ENCODE peak calls at places on chromosome X, in eight cellular contexts. One of them, this sample, is unnamed.

GRCh38 chrX:127519323-127519722 is 532.9 kb downstream of the ACTRT1 start:
- DNase-seq in hypothalamus: no peak
- DNase-seq in activated CD8-positive, alpha-beta T cell treated with anti-CD3 and anti-CD28 coated beads, Interleukin-2, amount 10 ng/mL, durations not matched to agents 7 days and 5 days: no peak
- DNase-seq in epithelial cell of esophagus: no peak
- DNase-seq in foreskin fibroblast: no peak
- DNase-seq in posterior vena cava: no peak
- DNase-seq in germinal center: no peak
- DNase-seq in OCI-LY7: no peak
- DNase-seq in this sample: no peak

GRCh38 chrX:66030505-66031317 is 9.2 kb downstream of the VSIG4 start:
- DNase-seq in hypothalamus: no peak
- DNase-seq in activated CD8-positive, alpha-beta T cell treated with anti-CD3 and anti-CD28 coated beads, Interleukin-2, amount 10 ng/mL, durations not matched to agents 7 days and 5 days: peak
- DNase-seq in epithelial cell of esophagus: peak
- DNase-seq in foreskin fibroblast: no peak
- DNase-seq in posterior vena cava: no peak
- DNase-seq in germinal center: peak
- DNase-seq in OCI-LY7: peak
- DNase-seq in this sample: no peak

GRCh38 chrX:18748499-18748898 is 41.1 kb downstream of the PPEF1 start:
- DNase-seq in hypothalamus: no peak
- DNase-seq in activated CD8-positive, alpha-beta T cell treated with anti-CD3 and anti-CD28 coated beads, Interleukin-2, amount 10 ng/mL, durations not matched to agents 7 days and 5 days: no peak
- DNase-seq in epithelial cell of esophagus: no peak
- DNase-seq in foreskin fibroblast: no peak
- DNase-seq in posterior vena cava: no peak
- DNase-seq in germinal center: no peak
- DNase-seq in OCI-LY7: no peak
- DNase-seq in this sample: no peak

GRCh38 chrX:82163701-82164100 is 961.8 kb downstream of the SH3BGRL start:
- DNase-seq in hypothalamus: no peak
- DNase-seq in activated CD8-positive, alpha-beta T cell treated with anti-CD3 and anti-CD28 coated beads, Interleukin-2, amount 10 ng/mL, durations not matched to agents 7 days and 5 days: no peak
- DNase-seq in epithelial cell of esophagus: peak
- DNase-seq in foreskin fibroblast: no peak
- DNase-seq in posterior vena cava: no peak
- DNase-seq in germinal center: no peak
- DNase-seq in OCI-LY7: no peak
- DNase-seq in this sample: no peak

GRCh38 chrX:46573896-46574336 is 351 bp downstream of the CHST7 start:
- DNase-seq in hypothalamus: no peak
- DNase-seq in activated CD8-positive, alpha-beta T cell treated with anti-CD3 and anti-CD28 coated beads, Interleukin-2, amount 10 ng/mL, durations not matched to agents 7 days and 5 days: peak
- DNase-seq in epithelial cell of esophagus: peak
- DNase-seq in foreskin fibroblast: peak
- DNase-seq in posterior vena cava: no peak
- DNase-seq in germinal center: peak
- DNase-seq in OCI-LY7: peak
- DNase-seq in this sample: peak

GRCh38 chrX:136667446-136668168 is 19.6 kb downstream of the CD40LG start:
- DNase-seq in hypothalamus: no peak
- DNase-seq in activated CD8-positive, alpha-beta T cell treated with anti-CD3 and anti-CD28 coated beads, Interleukin-2, amount 10 ng/mL, durations not matched to agents 7 days and 5 days: no peak
- DNase-seq in epithelial cell of esophagus: no peak
- DNase-seq in foreskin fibroblast: no peak
- DNase-seq in posterior vena cava: no peak
- DNase-seq in germinal center: no peak
- DNase-seq in OCI-LY7: no peak
- DNase-seq in this sample: peak

GRCh38 chrX:148577711-148578110 is 77.3 kb downstream of the AFF2 start:
- DNase-seq in hypothalamus: no peak
- DNase-seq in activated CD8-positive, alpha-beta T cell treated with anti-CD3 and anti-CD28 coated beads, Interleukin-2, amount 10 ng/mL, durations not matched to agents 7 days and 5 days: no peak
- DNase-seq in epithelial cell of esophagus: no peak
- DNase-seq in foreskin fibroblast: no peak
- DNase-seq in posterior vena cava: no peak
- DNase-seq in germinal center: no peak
- DNase-seq in OCI-LY7: no peak
- DNase-seq in this sample: no peak

GRCh38 chrX:153405426-153405825 is 4.3 kb upstream of the PNMA6E start:
- DNase-seq in hypothalamus: no peak
- DNase-seq in activated CD8-positive, alpha-beta T cell treated with anti-CD3 and anti-CD28 coated beads, Interleukin-2, amount 10 ng/mL, durations not matched to agents 7 days and 5 days: no peak
- DNase-seq in epithelial cell of esophagus: no peak
- DNase-seq in foreskin fibroblast: no peak
- DNase-seq in posterior vena cava: peak
- DNase-seq in germinal center: no peak
- DNase-seq in OCI-LY7: no peak
- DNase-seq in this sample: no peak

GRCh38 chrX:10017866-10018265 is 50.7 kb downstream of the CLDN34 start:
- DNase-seq in hypothalamus: no peak
- DNase-seq in activated CD8-positive, alpha-beta T cell treated with anti-CD3 and anti-CD28 coated beads, Interleukin-2, amount 10 ng/mL, durations not matched to agents 7 days and 5 days: no peak
- DNase-seq in epithelial cell of esophagus: peak
- DNase-seq in foreskin fibroblast: peak
- DNase-seq in posterior vena cava: no peak
- DNase-seq in germinal center: no peak
- DNase-seq in OCI-LY7: peak
- DNase-seq in this sample: no peak